ENCODE peak calls at places on chromosomes 1 and 21, in nine cellular contexts. E is PC-3, J is hepatocyte, H is MM.1S, Y is HCT116, G is neural progenitor cell, C is GM23248, K is SK-N-SH, R is GM23338. O is an unnamed sample.

GRCh38 chr1:223667484-223668182 is 2.1 kb upstream of the CAPN8 start:
- DNase-seq in E (peak; percentile 41), G (no peak), Y (no peak), H (no peak), R (no peak), C (peak; percentile 38), J (no peak), K (no peak), O (no peak)

GRCh38 chr1:181159451-181160151 is 71.1 kb downstream of the IER5 start:
- DNase-seq in K (no peak), R (no peak), H (peak; percentile 83), G (no peak), E (peak; percentile 82), J (no peak), Y (no peak), C (peak; percentile 46), O (no peak)

GRCh38 chr1:33163621-33164071 is 18.2 kb downstream of the TRIM62 start:
- DNase-seq in K (no peak), R (peak; percentile 62), H (no peak), E (no peak), C (no peak), J (no peak), Y (no peak), G (no peak), O (no peak)

GRCh38 chr21:42873096-42873495 is 6.2 kb downstream of the WDR4 start:
- DNase-seq in C (no peak), G (no peak), H (no peak), Y (no peak), K (no peak), R (no peak), J (no peak), E (no peak), O (no peak)

GRCh38 chr21:15439726-15440125 is 290.1 kb upstream of the USP25 start:
- DNase-seq in H (no peak), E (no peak), G (no peak), K (no peak), C (no peak), J (no peak), R (no peak), Y (no peak), O (no peak)

GRCh38 chr1:110210604-110211502 is 739 bp downstream of the KCNC4 start:
- DNase-seq in J (peak; percentile 56), H (peak; percentile 24), E (peak; percentile 27), K (peak; percentile 80), C (peak; percentile 74), Y (no peak), G (peak; percentile 77), R (peak; percentile 64), O (peak; percentile 58)

GRCh38 chr1:44617703-44618029 is 56.6 kb downstream of the TMEM53 start:
- DNase-seq in Y (no peak), C (no peak), J (no peak), K (no peak), E (no peak), H (no peak), G (no peak), R (no peak), O (no peak)

GRCh38 chr1:234313171-234313570 is 60.1 kb upstream of the COA6 start:
- DNase-seq in K (no peak), E (no peak), Y (no peak), H (no peak), G (no peak), J (no peak), R (no peak), C (peak; percentile 51), O (no peak)

GRCh38 chr1:64471218-64471719 is 1.3 kb downstream of the CACHD1 start:
- DNase-seq in J (peak; percentile 57), K (peak; percentile 85), E (no peak), R (peak; percentile 72), C (peak; percentile 59), Y (no peak), G (peak; percentile 78), H (no peak), O (no peak)

GRCh38 chr1:89615676-89616598 is 17.0 kb upstream of the LRRC8C start:
- DNase-seq in K (peak; percentile 63), G (no peak), C (peak; percentile 17), E (peak; percentile 37), H (peak; percentile 30), Y (peak; percentile 27), R (peak; percentile 58), J (no peak), O (peak; percentile 51)

GRCh38 chr1:161068306-161069200 is 1.1 kb downstream of the ARHGAP30 start:
- DNase-seq in H (peak; percentile 76), E (no peak), R (peak; percentile 56), K (no peak), J (peak; percentile 2), Y (no peak), G (no peak), C (no peak), O (peak; percentile 84)

GRCh38 chr1:32151319-32151787 is 28.1 kb upstream of the TXLNA start:
- DNase-seq in K (peak; percentile 16), Y (no peak), H (no peak), E (no peak), R (no peak), G (peak; percentile 55), C (peak; percentile 87), J (peak; percentile 40), O (no peak)

GRCh38 chr1:93864175-93864574 is 14.8 kb downstream of the DNTTIP2 start:
- DNase-seq in Y (no peak), J (no peak), R (peak; percentile 40), G (no peak), K (no peak), C (no peak), E (no peak), H (no peak), O (no peak)

GRCh38 chr1:93865253-93865652 is 13.8 kb downstream of the DNTTIP2 start:
- DNase-seq in R (no peak), J (no peak), C (no peak), G (no peak), Y (no peak), H (no peak), K (no peak), E (peak; percentile 37), O (no peak)

GRCh38 chr1:93871356-93871755 is 7.7 kb downstream of the DNTTIP2 start:
- DNase-seq in C (no peak), G (no peak), E (no peak), R (no peak), Y (no peak), J (no peak), K (no peak), H (no peak), O (no peak)

GRCh38 chr1:93874025-93874651 is 4.9 kb downstream of the DNTTIP2 start:
- DNase-seq in E (peak; percentile 84), G (peak; percentile 56), Y (no peak), R (peak; percentile 63), K (peak; percentile 33), J (peak; percentile 62), H (no peak), C (peak; percentile 63), O (peak; percentile 28)

GRCh38 chr1:93869653-93870052 is 9.4 kb downstream of the DNTTIP2 start:
- DNase-seq in H (no peak), K (no peak), G (no peak), J (no peak), Y (no peak), R (no peak), E (no peak), C (no peak), O (no peak)
- TF ChIP-seq EZH2phosphoT487 in H (no peak), K (no peak), G (no peak), J (no peak), Y (no peak), R (no peak), E (no peak), C (no peak), O (no peak)

GRCh38 chr1:92797297-92797696 is 12.4 kb upstream of the EVI5 start:
- DNase-seq in H (no peak), Y (no peak), R (no peak), J (no peak), G (no peak), C (no peak), K (no peak), E (no peak), O (no peak)
- TF ChIP-seq EZH2phosphoT487 in H (no peak), Y (no peak), R (no peak), J (no peak), G (no peak), C (no peak), K (no peak), E (no peak), O (no peak)

GRCh38 chr1:224897928-224898327 is 31.5 kb upstream of the DNAH14 start:
- DNase-seq in J (no peak), Y (no peak), K (no peak), R (no peak), G (no peak), H (no peak), E (no peak), C (no peak), O (no peak)
- TF ChIP-seq EZH2phosphoT487 in J (no peak), Y (no peak), K (no peak), R (no peak), G (no peak), H (no peak), E (no peak), C (no peak), O (no peak)

GRCh38 chr1:28298438-28298837 is 30.4 kb upstream of the MED18 start:
- DNase-seq in J (no peak), Y (no peak), C (no peak), G (no peak), R (no peak), E (no peak), K (no peak), H (no peak), O (no peak)

GRCh38 chr1:28295936-28296335 is 32.9 kb upstream of the MED18 start:
- DNase-seq in K (no peak), G (no peak), C (no peak), E (no peak), Y (no peak), R (no peak), J (no peak), H (no peak), O (no peak)

GRCh38 chr1:28296401-28297220 is 32.2 kb upstream of the MED18 start:
- DNase-seq in E (no peak), G (peak; percentile 90), H (no peak), Y (no peak), R (peak; percentile 91), K (no peak), J (peak; percentile 94), C (peak; percentile 37), O (no peak)

GRCh38 chr1:28301368-28302174 is 27.3 kb upstream of the MED18 start:
- DNase-seq in R (no peak), E (peak; percentile 37), K (no peak), J (no peak), G (no peak), H (no peak), Y (no peak), C (peak; percentile 28), O (no peak)

GRCh38 chr1:28297826-28298225 is 31.0 kb upstream of the MED18 start:
- DNase-seq in H (peak; percentile 12), Y (no peak), G (no peak), E (no peak), J (no peak), K (no peak), R (no peak), C (no peak), O (no peak)
- TF ChIP-seq EZH2phosphoT487 in H (no peak), Y (no peak), G (no peak), E (no peak), J (no peak), K (no peak), R (no peak), C (no peak), O (no peak)

O was measured in OCI-LY7.